ENCODE peak calls at places on chromosomes 6 and 20, in eight cellular contexts. I is small intestine, V is pancreas, L is HepG2, X is heart right ventricle, B is colonic mucosa, U is lower lobe of right lung, R is psoas muscle. Q is an unnamed sample.

GRCh38 chr6:40545954-40546353 is 41.2 kb downstream of the LRFN2 start:
- DNase-seq in I (no peak), V (no peak), L (no peak), X (no peak), B (no peak), U (no peak), R (no peak), Q (no peak)

GRCh38 chr20:11447371-11448100 is 470.2 kb upstream of the BTBD3 start:
- DNase-seq in I (no peak), V (no peak), L (no peak), X (no peak), B (no peak), U (no peak), R (no peak), Q (no peak)

GRCh38 chr6:113381957-113382356 is 475.2 kb upstream of the MARCKS start:
- DNase-seq in I (no peak), V (peak; percentile 22), L (no peak), X (peak; percentile 18), B (no peak), U (no peak), R (no peak), Q (peak; percentile 88)

GRCh38 chr6:52162940-52163908 is 23.0 kb upstream of the IL17A start:
- DNase-seq in I (peak; percentile 20), V (no peak), L (peak; percentile 53), X (no peak), B (no peak), U (no peak), R (no peak), Q (no peak)

GRCh38 chr6:99143108-99143828 is 195.5 kb upstream of the FBXL4 start:
- DNase-seq in I (no peak), V (no peak), L (no peak), X (no peak), B (no peak), U (no peak), R (no peak), Q (no peak)

GRCh38 chr6:26118999-26119398 is 31.8 kb downstream of the HFE start:
- DNase-seq in I (no peak), V (no peak), L (peak; percentile 43), X (no peak), B (no peak), U (no peak), R (no peak), Q (no peak)

GRCh38 chr20:33666293-33667244 is at the start of gene ACTL10:
- DNase-seq in I (peak; percentile 98), V (peak; percentile 98), L (no peak), X (peak; percentile 98), B (peak; percentile 99), U (peak; percentile 98), R (peak; percentile 97), Q (peak; percentile 95)

GRCh38 chr6:105270511-105270910 is 90.7 kb upstream of the POPDC3 start:
- DNase-seq in I (no peak), V (no peak), L (no peak), X (no peak), B (no peak), U (no peak), R (no peak), Q (no peak)

GRCh38 chr20:44618318-44618731 is 33.2 kb downstream of the ADA start:
- DNase-seq in I (peak; percentile 62), V (no peak), L (no peak), X (no peak), B (no peak), U (no peak), R (no peak), Q (no peak)

GRCh38 chr6:5958948-5959347 is 47.8 kb downstream of the NRN1 start:
- DNase-seq in I (no peak), V (no peak), L (no peak), X (no peak), B (no peak), U (no peak), R (no peak), Q (no peak)

DNA sequence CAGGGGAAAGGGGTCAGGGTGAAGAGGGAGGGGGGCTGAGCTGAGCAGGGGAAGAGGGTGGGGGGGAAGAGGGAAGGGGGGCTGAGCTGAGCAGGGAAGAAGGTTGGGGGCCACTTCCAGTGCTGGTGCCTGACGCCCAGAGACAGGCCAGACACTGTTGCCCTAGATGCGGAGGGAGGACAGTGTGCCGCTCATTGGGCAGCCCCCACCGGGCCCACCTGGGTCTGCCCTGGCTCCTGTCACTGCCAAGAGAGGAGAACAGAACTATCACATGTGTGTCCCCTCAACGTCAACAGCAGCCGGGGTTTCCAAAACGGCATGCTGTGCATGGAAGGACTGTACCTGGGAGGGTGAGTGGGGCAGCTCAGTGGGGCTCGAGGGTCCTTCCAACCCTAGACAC is 342.1 kb downstream of the CDH4 start:
- DNase-seq in I (no peak), V (no peak), L (no peak), X (no peak), B (no peak), U (no peak), R (no peak), Q (no peak)
- H3K9me3 ChIP-seq in I (no peaks in the 10 kb centered on the region), V (no peaks in the 10 kb centered on the region), L (peaks cover 29% of the 10 kb centered on the region), X (no peaks in the 10 kb centered on the region), B (no peaks in the 10 kb centered on the region), U (peaks cover 22% of the 10 kb centered on the region), R (peaks cover 13% of the 10 kb centered on the region), Q (peaks cover 6% of the 10 kb centered on the region)

GRCh38 chr6:56628105-56628504 is 14.6 kb downstream of the DST start:
- DNase-seq in I (no peak), V (no peak), L (no peak), X (no peak), B (no peak), U (no peak), R (no peak), Q (no peak)
- H3K4me3 ChIP-seq in I (no peak overlapping the region), V (no peak overlapping the region), L (no peak overlapping the region), X (no peak overlapping the region), B (no peak overlapping the region), U (no peak overlapping the region), R (no peak overlapping the region), Q (no peak overlapping the region)

DNA sequence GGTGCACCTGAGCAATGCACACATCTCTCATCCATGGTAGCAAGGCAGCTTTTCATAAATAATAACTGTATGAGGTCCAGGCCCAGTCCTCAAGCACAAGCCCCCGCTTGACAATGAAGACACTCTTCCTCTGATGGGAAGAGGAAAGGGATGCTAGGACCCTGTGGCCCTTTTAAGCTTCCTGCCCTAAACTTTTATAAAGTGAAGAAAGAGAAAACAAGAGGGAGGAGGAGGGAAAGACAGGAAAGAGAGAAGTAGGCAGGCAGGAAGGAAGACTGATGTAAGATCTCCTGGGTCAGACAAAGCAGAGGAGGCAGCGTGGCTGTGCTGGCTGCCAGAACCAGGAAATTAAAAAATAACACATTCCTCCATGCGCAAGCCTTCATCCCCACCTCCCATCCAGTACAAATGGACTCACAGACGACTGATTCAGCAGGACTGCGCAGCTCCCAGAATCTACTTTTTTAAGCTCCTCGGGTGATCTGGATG is 16.4 kb downstream of the TNFAIP3 start:
- DNase-seq in I (no peak), V (no peak), L (no peak), X (no peak), B (no peak), U (no peak), R (no peak), Q (no peak)
- H3K36me3 ChIP-seq in I (peaks cover 29% of the 10 kb centered on the region), V (peaks cover 45% of the 10 kb centered on the region), L (peaks cover 31% of the 10 kb centered on the region), X (peaks cover 43% of the 10 kb centered on the region), B (peaks cover 27% of the 10 kb centered on the region), U (peaks cover 44% of the 10 kb centered on the region), R (peaks cover 10% of the 10 kb centered on the region), Q (peaks cover 6% of the 10 kb centered on the region)

GRCh38 chr6:121633309-121633708 is 197.9 kb downstream of the GJA1 start:
- DNase-seq in I (no peak), V (no peak), L (no peak), X (no peak), B (no peak), U (no peak), R (no peak), Q (no peak)

GRCh38 chr6:121630716-121631115 is 195.3 kb downstream of the GJA1 start:
- DNase-seq in I (no peak), V (no peak), L (no peak), X (no peak), B (no peak), U (no peak), R (no peak), Q (no peak)

DNA sequence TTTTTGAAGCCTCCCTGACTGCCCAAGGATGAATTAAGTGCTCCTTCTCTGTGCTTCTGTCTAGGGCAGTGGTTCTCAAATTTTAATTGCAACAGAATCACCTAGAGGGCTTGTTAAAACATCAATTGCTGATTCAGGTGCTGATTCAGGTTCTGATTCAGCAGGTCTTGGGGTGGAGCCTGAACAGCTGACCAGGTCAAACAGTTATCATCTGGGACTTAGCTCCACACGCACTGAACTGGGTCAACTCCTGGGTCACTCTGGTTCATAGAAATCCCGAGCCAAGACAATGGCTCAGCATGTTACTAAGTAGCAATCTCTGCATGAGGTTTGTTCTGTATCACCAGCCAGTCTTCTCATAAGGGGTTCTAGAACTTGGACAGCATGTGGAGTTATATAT is 192.3 kb downstream of the GJA1 start:
- DNase-seq in I (no peak), V (no peak), L (no peak), X (no peak), B (no peak), U (no peak), R (no peak), Q (no peak)
- H3K9me3 ChIP-seq in I (no peaks in the 10 kb centered on the region), V (no peaks in the 10 kb centered on the region), L (peaks cover 23% of the 10 kb centered on the region), X (peaks cover 1% of the 10 kb centered on the region), B (no peaks in the 10 kb centered on the region), U (peaks cover 15% of the 10 kb centered on the region), R (peaks cover 6% of the 10 kb centered on the region), Q (peaks cover 2% of the 10 kb centered on the region)

Q was measured in MG63.